ENCODE peak calls at places on chromosomes 16 and 17, in eight cellular contexts. S, D, H, F, M, G, V and K are unnamed samples.
A peak's percentile ranks its signal among the peaks of the same experiment; 100 is the strongest.

GRCh38 chr16:66953462-66954096 is 7.5 kb upstream of the CES3 start:
- DNase-seq in S (no peak), D (no peak), H (no peak), F (no peak), M (no peak), G (no peak), V (no peak), K (no peak)

GRCh38 chr16:61581417-61582046 is 454.7 kb downstream of the CDH8 start:
- DNase-seq in S (no peak), D (no peak), H (no peak), F (no peak), M (no peak), G (no peak), V (no peak), K (no peak)

GRCh38 chr17:29412780-29413565 is 22.8 kb downstream of the TAOK1 start:
- DNase-seq in S (peak; percentile 80), D (no peak), H (no peak), F (no peak), M (no peak), G (no peak), V (no peak), K (peak; percentile 58)

GRCh38 chr16:11133344-11133921 is 122.6 kb downstream of the SOCS1 start:
- DNase-seq in S (peak; percentile 97), D (no peak), H (peak; percentile 73), F (no peak), M (no peak), G (no peak), V (no peak), K (peak; percentile 98)

GRCh38 chr16:77212736-77213541 is 13.7 kb downstream of the SYCE1L start:
- DNase-seq in S (peak; percentile 27), D (peak; percentile 42), H (peak; percentile 88), F (peak; percentile 78), M (peak; percentile 63), G (peak; percentile 66), V (peak; percentile 18), K (peak; percentile 39)

GRCh38 chr17:38449364-38449763 is 21.1 kb downstream of the ARHGAP23 start:
- DNase-seq in S (no peak), D (no peak), H (peak; percentile 95), F (no peak), M (no peak), G (no peak), V (no peak), K (no peak)

GRCh38 chr16:23650674-23651073 is 9.4 kb downstream of the DCTN5 start:
- DNase-seq in S (peak; percentile 43), D (no peak), H (no peak), F (no peak), M (no peak), G (no peak), V (no peak), K (peak; percentile 56)

GRCh38 chr17:69067274-69068047 is 6.7 kb upstream of the ABCA9 start:
- DNase-seq in S (no peak), D (no peak), H (peak; percentile 13), F (no peak), M (no peak), G (no peak), V (no peak), K (no peak)